ENCODE peak calls at places on chromosomes 3 and 15, in nine cellular contexts. One of them, this sample, is unnamed.

GRCh38 chr15:69451951-69452701 is 492 bp upstream of the RPLP1 start:
- DNase-seq in Panc1: no peak
- DNase-seq in tibial nerve: no peak
- DNase-seq in nephron progenitor cell: no peak
- DNase-seq in A549: no peak
- DNase-seq in SK-N-SH: peak; percentile 30
- DNase-seq in MCF 10A: no peak
- DNase-seq in endothelial cell: no peak
- DNase-seq in CD4-positive, alpha-beta T cell: no peak
- DNase-seq in this sample: no peak

GRCh38 chr3:180252683-180253082 is 215.9 kb upstream of the PEX5L start:
- DNase-seq in CD4-positive, alpha-beta T cell: no peak
- DNase-seq in nephron progenitor cell: no peak
- DNase-seq in endothelial cell: no peak
- DNase-seq in SK-N-SH: no peak
- DNase-seq in MCF 10A: peak; percentile 33
- DNase-seq in A549: no peak
- DNase-seq in tibial nerve: no peak
- DNase-seq in Panc1: no peak
- DNase-seq in this sample: no peak

GRCh38 chr3:15812183-15812582 is 14.4 kb upstream of the ANKRD28 start:
- DNase-seq in CD4-positive, alpha-beta T cell: no peak
- DNase-seq in MCF 10A: peak; percentile 38
- DNase-seq in A549: peak; percentile 37
- DNase-seq in endothelial cell: no peak
- DNase-seq in Panc1: no peak
- DNase-seq in tibial nerve: no peak
- DNase-seq in SK-N-SH: peak; percentile 21
- DNase-seq in nephron progenitor cell: no peak
- DNase-seq in this sample: no peak

GRCh38 chr15:39592500-39592899 is 11.6 kb downstream of the THBS1 start:
- DNase-seq in Panc1: no peak
- DNase-seq in CD4-positive, alpha-beta T cell: no peak
- DNase-seq in nephron progenitor cell: no peak
- DNase-seq in A549: no peak
- DNase-seq in endothelial cell: no peak
- DNase-seq in SK-N-SH: no peak
- DNase-seq in tibial nerve: no peak
- DNase-seq in MCF 10A: no peak
- DNase-seq in this sample: no peak

GRCh38 chr3:24137354-24137753 is 192.3 kb downstream of the NR1D2 start:
- DNase-seq in nephron progenitor cell: no peak
- DNase-seq in tibial nerve: no peak
- DNase-seq in SK-N-SH: no peak
- DNase-seq in CD4-positive, alpha-beta T cell: no peak
- DNase-seq in endothelial cell: no peak
- DNase-seq in MCF 10A: no peak
- DNase-seq in A549: no peak
- DNase-seq in Panc1: no peak
- DNase-seq in this sample: no peak

GRCh38 chr3:39021029-39021428 is 30.7 kb downstream of the SCN11A start:
- DNase-seq in A549: no peak
- DNase-seq in SK-N-SH: no peak
- DNase-seq in tibial nerve: no peak
- DNase-seq in Panc1: no peak
- DNase-seq in endothelial cell: no peak
- DNase-seq in nephron progenitor cell: no peak
- DNase-seq in MCF 10A: no peak
- DNase-seq in CD4-positive, alpha-beta T cell: no peak
- DNase-seq in this sample: no peak

GRCh38 chr3:120182613-120183524 is 88.6 kb upstream of the GSK3B start:
- DNase-seq in nephron progenitor cell: no peak
- DNase-seq in MCF 10A: peak; percentile 80
- DNase-seq in Panc1: no peak
- DNase-seq in A549: no peak
- DNase-seq in CD4-positive, alpha-beta T cell: no peak
- DNase-seq in SK-N-SH: no peak
- DNase-seq in endothelial cell: no peak
- DNase-seq in tibial nerve: no peak
- DNase-seq in this sample: no peak

GRCh38 chr3:166433060-166433459 is 595.8 kb upstream of the BCHE start:
- DNase-seq in MCF 10A: no peak
- DNase-seq in nephron progenitor cell: no peak
- DNase-seq in endothelial cell: no peak
- DNase-seq in A549: no peak
- DNase-seq in CD4-positive, alpha-beta T cell: no peak
- DNase-seq in Panc1: no peak
- DNase-seq in tibial nerve: no peak
- DNase-seq in SK-N-SH: no peak
- DNase-seq in this sample: no peak

GRCh38 chr3:16484216-16484615 is 29.3 kb downstream of the RFTN1 start:
- DNase-seq in tibial nerve: no peak
- DNase-seq in CD4-positive, alpha-beta T cell: no peak
- DNase-seq in endothelial cell: no peak
- DNase-seq in SK-N-SH: no peak
- DNase-seq in MCF 10A: peak; percentile 18
- DNase-seq in A549: no peak
- DNase-seq in nephron progenitor cell: no peak
- DNase-seq in Panc1: no peak
- DNase-seq in this sample: no peak

GRCh38 chr15:48559270-48559669 is 86.2 kb downstream of the FBN1 start:
- DNase-seq in nephron progenitor cell: peak; percentile 31
- DNase-seq in Panc1: no peak
- DNase-seq in MCF 10A: no peak
- DNase-seq in endothelial cell: no peak
- DNase-seq in tibial nerve: no peak
- DNase-seq in SK-N-SH: no peak
- DNase-seq in A549: no peak
- DNase-seq in CD4-positive, alpha-beta T cell: no peak
- DNase-seq in this sample: no peak

GRCh38 chr3:58167431-58168351 is 43.1 kb downstream of the DNASE1L3 start:
- DNase-seq in Panc1: no peak
- DNase-seq in MCF 10A: peak; percentile 54
- DNase-seq in endothelial cell: peak; percentile 85
- DNase-seq in SK-N-SH: peak; percentile 79
- DNase-seq in tibial nerve: peak; percentile 52
- DNase-seq in nephron progenitor cell: peak; percentile 83
- DNase-seq in A549: peak; percentile 46
- DNase-seq in CD4-positive, alpha-beta T cell: peak; percentile 25
- DNase-seq in this sample: peak; percentile 31

DNA sequence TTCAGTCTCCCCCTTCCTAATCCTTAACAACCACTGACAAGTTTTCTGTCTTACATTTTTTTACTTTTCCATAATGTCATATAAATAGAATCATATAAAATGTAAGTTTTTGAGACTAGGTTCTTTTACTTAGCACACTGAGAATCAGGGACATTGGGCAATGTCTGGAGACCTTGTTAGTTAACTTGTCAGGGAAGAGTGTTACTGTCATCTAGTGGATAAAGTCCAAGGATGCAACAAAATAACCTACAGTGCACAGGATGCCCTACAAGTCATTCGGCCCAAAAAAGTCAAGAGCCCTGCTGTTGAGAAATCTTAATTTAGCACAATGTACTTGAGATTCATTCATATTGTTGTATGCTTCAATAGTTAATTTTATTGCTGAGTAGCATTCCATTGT is 95.6 kb upstream of the MCTP2 start:
- DNase-seq in MCF 10A: peak; percentile 42
- DNase-seq in nephron progenitor cell: no peak
- DNase-seq in tibial nerve: no peak
- DNase-seq in endothelial cell: no peak
- DNase-seq in Panc1: no peak
- DNase-seq in CD4-positive, alpha-beta T cell: no peak
- DNase-seq in SK-N-SH: no peak
- DNase-seq in A549: no peak
- DNase-seq in this sample: no peak
- TF ChIP-seq CTCF in MCF 10A: no peak
- TF ChIP-seq CTCF in nephron progenitor cell: peak; percentile 22
- TF ChIP-seq CTCF in tibial nerve: no peak
- TF ChIP-seq CTCF in endothelial cell: no peak
- TF ChIP-seq CTCF in Panc1: peak; percentile 11
- TF ChIP-seq CTCF in CD4-positive, alpha-beta T cell: no peak
- TF ChIP-seq CTCF in SK-N-SH: peak; percentile 38
- TF ChIP-seq CTCF in A549: no peak
- TF ChIP-seq CTCF in this sample: no peak

DNA sequence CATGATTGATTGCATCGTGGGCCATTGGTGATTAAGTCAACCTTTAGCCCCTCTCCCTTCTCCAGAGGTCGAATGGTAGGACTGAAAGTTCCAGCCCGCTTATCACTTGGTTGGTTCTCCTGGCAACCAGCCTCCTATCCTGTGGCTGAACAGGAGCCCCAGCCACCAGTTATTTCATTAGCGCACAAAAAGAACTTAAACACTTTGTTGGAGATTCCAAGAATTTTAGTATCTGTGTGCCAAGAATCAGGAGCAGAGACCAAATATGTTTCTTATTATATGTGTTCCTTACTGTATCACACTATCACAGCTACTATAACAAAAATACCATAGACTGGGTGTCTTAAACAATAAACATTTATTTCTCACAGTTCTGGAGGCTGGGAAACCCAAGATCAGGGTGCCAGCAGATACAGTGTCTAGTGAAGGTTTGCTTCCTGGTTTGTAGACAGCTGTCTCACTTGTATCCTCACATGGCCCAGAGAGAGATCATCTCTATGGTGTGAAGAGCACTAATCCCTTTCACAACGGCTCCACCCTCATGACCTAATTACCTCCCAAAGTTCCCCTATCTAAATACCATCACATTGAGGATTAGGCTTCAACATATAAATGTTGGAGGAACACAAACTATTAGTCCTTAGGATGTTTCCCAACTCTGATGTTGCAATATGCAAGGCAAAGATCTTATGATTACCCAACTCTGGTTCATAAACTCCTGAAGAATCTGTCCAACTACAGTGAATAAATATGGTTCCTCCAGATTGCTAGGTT is 30.5 kb upstream of the APH1B start:
- DNase-seq in SK-N-SH: no peak
- DNase-seq in endothelial cell: no peak
- DNase-seq in nephron progenitor cell: no peak
- DNase-seq in CD4-positive, alpha-beta T cell: no peak
- DNase-seq in tibial nerve: no peak
- DNase-seq in MCF 10A: peak; percentile 93
- DNase-seq in Panc1: no peak
- DNase-seq in A549: no peak
- DNase-seq in this sample: no peak
- TF ChIP-seq CTCF in SK-N-SH: no peak
- TF ChIP-seq CTCF in endothelial cell: no peak
- TF ChIP-seq CTCF in nephron progenitor cell: no peak
- TF ChIP-seq CTCF in CD4-positive, alpha-beta T cell: no peak
- TF ChIP-seq CTCF in tibial nerve: no peak
- TF ChIP-seq CTCF in MCF 10A: no peak
- TF ChIP-seq CTCF in Panc1: no peak
- TF ChIP-seq CTCF in A549: no peak
- TF ChIP-seq CTCF in this sample: no peak

GRCh38 chr15:77786181-77786890 is 153.6 kb upstream of the LINGO1 start:
- DNase-seq in tibial nerve: no peak
- DNase-seq in SK-N-SH: no peak
- DNase-seq in CD4-positive, alpha-beta T cell: no peak
- DNase-seq in MCF 10A: no peak
- DNase-seq in nephron progenitor cell: no peak
- DNase-seq in Panc1: no peak
- DNase-seq in endothelial cell: no peak
- DNase-seq in A549: no peak
- DNase-seq in this sample: no peak

GRCh38 chr15:77782691-77783090 is 150.0 kb upstream of the LINGO1 start:
- DNase-seq in nephron progenitor cell: no peak
- DNase-seq in A549: no peak
- DNase-seq in CD4-positive, alpha-beta T cell: no peak
- DNase-seq in endothelial cell: no peak
- DNase-seq in Panc1: no peak
- DNase-seq in tibial nerve: no peak
- DNase-seq in SK-N-SH: no peak
- DNase-seq in MCF 10A: no peak
- DNase-seq in this sample: no peak

GRCh38 chr15:77786956-77787355 is 154.2 kb upstream of the LINGO1 start:
- DNase-seq in SK-N-SH: no peak
- DNase-seq in nephron progenitor cell: no peak
- DNase-seq in A549: no peak
- DNase-seq in Panc1: no peak
- DNase-seq in endothelial cell: no peak
- DNase-seq in tibial nerve: no peak
- DNase-seq in CD4-positive, alpha-beta T cell: no peak
- DNase-seq in MCF 10A: no peak
- DNase-seq in this sample: no peak

GRCh38 chr15:77783636-77784035 is 150.9 kb upstream of the LINGO1 start:
- DNase-seq in MCF 10A: no peak
- DNase-seq in Panc1: no peak
- DNase-seq in SK-N-SH: no peak
- DNase-seq in tibial nerve: no peak
- DNase-seq in CD4-positive, alpha-beta T cell: no peak
- DNase-seq in nephron progenitor cell: no peak
- DNase-seq in A549: no peak
- DNase-seq in endothelial cell: no peak
- DNase-seq in this sample: no peak

GRCh38 chr15:77784361-77785292 is 151.9 kb upstream of the LINGO1 start:
- DNase-seq in endothelial cell: peak; percentile 45
- DNase-seq in nephron progenitor cell: peak; percentile 37
- DNase-seq in tibial nerve: no peak
- DNase-seq in Panc1: peak; percentile 7
- DNase-seq in A549: peak; percentile 84
- DNase-seq in SK-N-SH: peak; percentile 62
- DNase-seq in MCF 10A: peak; percentile 52
- DNase-seq in CD4-positive, alpha-beta T cell: no peak
- DNase-seq in this sample: no peak
- TF ChIP-seq CTCF in endothelial cell: peak; percentile 64
- TF ChIP-seq CTCF in nephron progenitor cell: peak; percentile 38
- TF ChIP-seq CTCF in tibial nerve: no peak
- TF ChIP-seq CTCF in Panc1: peak; percentile 85
- TF ChIP-seq CTCF in A549: peak; percentile 63
- TF ChIP-seq CTCF in SK-N-SH: peak; percentile 51
- TF ChIP-seq CTCF in MCF 10A: peak; percentile 11
- TF ChIP-seq CTCF in CD4-positive, alpha-beta T cell: no peak
- TF ChIP-seq CTCF in this sample: no peak

GRCh38 chr15:74311734-74312444 is 55.6 kb downstream of the CYP11A1 start:
- DNase-seq in tibial nerve: no peak
- DNase-seq in Panc1: no peak
- DNase-seq in MCF 10A: peak; percentile 36
- DNase-seq in A549: peak; percentile 46
- DNase-seq in SK-N-SH: peak; percentile 70
- DNase-seq in endothelial cell: peak; percentile 62
- DNase-seq in nephron progenitor cell: peak; percentile 61
- DNase-seq in CD4-positive, alpha-beta T cell: no peak
- DNase-seq in this sample: no peak
- TF ChIP-seq CTCF in tibial nerve: no peak
- TF ChIP-seq CTCF in Panc1: peak; percentile 90
- TF ChIP-seq CTCF in MCF 10A: peak; percentile 40
- TF ChIP-seq CTCF in A549: peak; percentile 57
- TF ChIP-seq CTCF in SK-N-SH: peak; percentile 57
- TF ChIP-seq CTCF in endothelial cell: peak; percentile 56
- TF ChIP-seq CTCF in nephron progenitor cell: peak; percentile 62
- TF ChIP-seq CTCF in CD4-positive, alpha-beta T cell: no peak
- TF ChIP-seq CTCF in this sample: no peak

This sample was measured in natural killer cell.